ENCODE peak calls at places on chromosomes 4 and X, in four cellular contexts. E is HCT116, Z is K562, Y is SK-N-SH. W is an unnamed sample.

GRCh38 chr4:74619931-74620702 is 174.2 kb downstream of the BTC start:
- DNase-seq in Z (no peak), E (no peak), Y (no peak), W (peak; percentile 66)

GRCh38 chr4:133493776-133494175 is 344.7 kb downstream of the PCDH10 start:
- DNase-seq in Z (no peak), Y (no peak), E (no peak), W (no peak)

GRCh38 chr4:146087856-146088255 is 87.7 kb upstream of the LSM6 start:
- DNase-seq in E (no peak), Y (no peak), Z (no peak), W (no peak)

GRCh38 chr4:9963328-9963727 is 58.0 kb downstream of the SLC2A9 start:
- DNase-seq in Y (no peak), Z (no peak), E (no peak), W (no peak)

GRCh38 chrX:66039916-66040315 is at the start of gene VSIG4:
- DNase-seq in E (no peak), Y (no peak), Z (no peak), W (no peak)

GRCh38 chr4:82905205-82905604 is 4.7 kb downstream of the THAP9 start:
- DNase-seq in Y (no peak), Z (peak; percentile 21), E (no peak), W (peak; percentile 58)

GRCh38 chrX:131649741-131650140 is 105.9 kb downstream of the OR13H1 start:
- DNase-seq in Y (no peak), E (no peak), Z (no peak), W (no peak)

GRCh38 chr4:87014284-87014782 is 79.5 kb downstream of the AFF1 start:
- DNase-seq in Y (no peak), Z (no peak), E (no peak), W (peak; percentile 76)

GRCh38 chrX:17495052-17495451 is 120.1 kb downstream of the NHS start:
- DNase-seq in E (no peak), Z (no peak), Y (no peak), W (no peak)
- TF ChIP-seq POLR2AphosphoS5 in E (no peak), Z (no peak), Y (no peak), W (no peak)

DNA sequence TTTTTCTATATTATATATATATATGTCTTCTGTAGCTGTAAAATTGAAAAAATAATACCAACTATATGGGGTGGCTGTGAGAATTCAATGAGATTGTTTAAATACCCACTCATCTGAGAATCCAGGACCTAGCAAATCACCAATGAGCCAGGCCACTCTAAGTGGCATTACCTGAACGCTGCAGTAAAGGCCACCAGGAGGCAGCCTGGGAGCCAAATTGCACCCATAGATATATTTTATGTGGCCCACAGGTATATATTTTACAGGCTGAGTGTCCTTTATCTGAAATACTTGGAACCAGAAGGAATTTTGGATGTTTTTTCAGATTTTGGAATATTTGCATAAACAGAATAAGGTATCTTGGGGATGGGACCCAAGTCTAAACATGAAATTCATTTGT is 58.2 kb upstream of the C4orf50 start:
- DNase-seq in Z (peak; percentile 20), E (no peak), Y (peak; percentile 53), W (no peak)
- H3K9ac ChIP-seq in Z (no peak overlapping the region), E (no peak overlapping the region), Y (no peak overlapping the region), W (no peak overlapping the region)

GRCh38 chr4:38681283-38682066 is 17.5 kb downstream of the KLF3 start:
- DNase-seq in Y (no peak), Z (no peak), E (no peak), W (no peak)
- TF ChIP-seq POLR2AphosphoS5 in Y (no peak), Z (no peak), E (no peak), W (no peak)

GRCh38 chr4:162360369-162361149 is 196.8 kb upstream of the FSTL5 start:
- DNase-seq in Y (no peak), E (no peak), Z (no peak), W (no peak)
- H3K9ac ChIP-seq in Y (no peak overlapping the region), E (no peak overlapping the region), Z (no peak overlapping the region), W (no peak overlapping the region)